ENCODE peak calls at places on chromosomes 11 and 22, in ten cellular contexts. U is amygdala; C is WTC11; T is activated CD4-positive, alpha-beta T cell treated with anti-CD3 and anti-CD28 coated beads for 4 hours; N is K562; B is A172; V is GM18507; W is right lobe of liver; I is fibroblast of villous mesenchyme; G is OCI-M1. X is an unnamed sample.

GRCh38 chr22:36727110-36727509 is 23.6 kb upstream of the CACNG2 start:
- DNase-seq in I (no peak), W (no peak), N (no peak), G (no peak), T (no peak), U (no peak), V (no peak), B (no peak), C (no peak), X (no peak)

GRCh38 chr11:44006882-44007495 is 40.8 kb upstream of the ACCSL start:
- DNase-seq in C (no peak), U (no peak), N (no peak), I (peak), W (no peak), G (no peak), V (no peak), B (no peak), T (no peak), X (no peak)

GRCh38 chr22:41589260-41589600 is 410 bp downstream of the PMM1 start:
- DNase-seq in U (no peak), T (no peak), N (peak), V (no peak), W (no peak), C (peak), I (peak), B (no peak), G (no peak), X (peak)

GRCh38 chr11:69605737-69606526 is 35.0 kb upstream of the CCND1 start:
- DNase-seq in G (no peak), I (no peak), C (no peak), U (no peak), W (no peak), V (no peak), T (no peak), N (no peak), B (no peak), X (no peak)

GRCh38 chr22:37345863-37346514 is 63.7 kb downstream of the CYTH4 start:
- DNase-seq in W (no peak), I (peak), U (no peak), B (peak), G (no peak), V (no peak), C (no peak), N (no peak), T (no peak), X (no peak)

GRCh38 chr22:38467904-38468760 is at the start of gene KDELR3:
- DNase-seq in B (no peak), V (peak), G (peak), U (no peak), T (peak), N (peak), C (peak), I (peak), W (peak), X (peak)

GRCh38 chr11:2414616-2415015 is 14.1 kb downstream of the TSSC4 start:
- DNase-seq in U (no peak), W (no peak), G (no peak), V (no peak), I (no peak), B (no peak), C (no peak), T (no peak), N (no peak), X (no peak)

GRCh38 chr11:98061858-98062257 is 958.9 kb upstream of the CNTN5 start:
- DNase-seq in T (no peak), I (no peak), W (no peak), N (no peak), C (no peak), U (no peak), B (no peak), G (no peak), V (no peak), X (no peak)

GRCh38 chr11:123054301-123055065 is 7.5 kb downstream of the HSPA8 start:
- DNase-seq in T (no peak), V (no peak), I (peak), C (no peak), G (peak), N (peak), U (no peak), B (peak), W (no peak), X (peak)

GRCh38 chr22:45511847-45512261 is 9.2 kb downstream of the FBLN1 start:
- DNase-seq in U (no peak), W (no peak), I (peak), T (no peak), C (no peak), V (no peak), G (no peak), B (peak), N (no peak), X (no peak)

GRCh38 chr11:69539416-69540117 is 58.1 kb downstream of the LINC01488 start:
- DNase-seq in C (no peak), G (no peak), B (peak), T (no peak), U (no peak), W (no peak), I (no peak), N (no peak), V (no peak), X (no peak)

GRCh38 chr11:132202621-132203020 is 832.2 kb downstream of the NTM start:
- DNase-seq in G (no peak), T (no peak), N (no peak), I (no peak), W (no peak), B (no peak), C (no peak), V (no peak), U (no peak), X (no peak)

GRCh38 chr11:20033806-20034205 is 126.5 kb downstream of the DBX1 start:
- DNase-seq in U (no peak), W (no peak), V (no peak), C (no peak), G (no peak), B (no peak), N (no peak), I (no peak), T (no peak), X (no peak)

GRCh38 chr11:74681686-74682651 is 49.3 kb downstream of the CHRDL2 start:
- DNase-seq in C (no peak), G (no peak), W (peak), V (no peak), I (no peak), B (no peak), N (no peak), U (no peak), T (no peak), X (no peak)

GRCh38 chr11:123543796-123544195 is 110.6 kb downstream of the SCN3B start:
- DNase-seq in U (no peak), V (no peak), I (peak), C (no peak), W (no peak), G (no peak), B (peak), T (no peak), N (no peak), X (no peak)

GRCh38 chr11:3947084-3947483 is 91.6 kb downstream of the STIM1 start:
- DNase-seq in W (no peak), I (peak), V (peak), U (no peak), T (peak), B (peak), C (no peak), N (no peak), G (no peak), X (no peak)

GRCh38 chr22:36056980-36057379 is 28.4 kb upstream of the RBFOX2 start:
- DNase-seq in U (no peak), I (peak), V (no peak), W (no peak), N (no peak), T (no peak), G (no peak), B (peak), C (no peak), X (no peak)

GRCh38 chr11:68349461-68350249 is 37.3 kb downstream of the LRP5 start:
- DNase-seq in T (no peak), I (no peak), C (no peak), G (no peak), N (no peak), B (no peak), U (no peak), W (peak), V (no peak), X (no peak)

GRCh38 chr22:23205330-23205729 is 25.0 kb downstream of the BCR start:
- DNase-seq in C (no peak), G (no peak), T (no peak), I (no peak), V (no peak), N (no peak), W (no peak), B (no peak), U (no peak), X (no peak)

GRCh38 chr22:44538071-44538470 is 40.0 kb upstream of the RTL6 start:
- DNase-seq in G (no peak), C (no peak), U (no peak), I (peak), N (no peak), T (no peak), W (no peak), B (peak), V (no peak), X (no peak)